ENCODE peak calls at places on chromosomes 4 and X, in four cellular contexts. One of them, this sample, is unnamed.

GRCh38 chrX:84469226-84469625 is 33.0 kb downstream of the HDX start:
- DNase-seq in HepG2: no peak
- DNase-seq in GM12878: no peak
- DNase-seq in K562: no peak
- DNase-seq in this sample: no peak

GRCh38 chrX:139290310-139290709 is 240.2 kb upstream of the F9 start:
- DNase-seq in HepG2: no peak
- DNase-seq in GM12878: peak; percentile 7
- DNase-seq in K562: no peak
- DNase-seq in this sample: no peak

GRCh38 chrX:119624417-119624816 is 18.2 kb upstream of the NKRF start:
- DNase-seq in HepG2: no peak
- DNase-seq in GM12878: no peak
- DNase-seq in K562: no peak
- DNase-seq in this sample: no peak

GRCh38 chrX:40299028-40299479 is 201.3 kb upstream of the BCOR start:
- DNase-seq in HepG2: no peak
- DNase-seq in GM12878: no peak
- DNase-seq in K562: no peak
- DNase-seq in this sample: peak; percentile 26

GRCh38 chr4:10186228-10187214 is 69.9 kb upstream of the WDR1 start:
- DNase-seq in HepG2: no peak
- DNase-seq in GM12878: no peak
- DNase-seq in K562: peak; percentile 62
- DNase-seq in this sample: peak; percentile 18

GRCh38 chr4:139227729-139228404 is 50.8 kb upstream of the ELF2 start:
- DNase-seq in HepG2: peak; percentile 38
- DNase-seq in GM12878: no peak
- DNase-seq in K562: peak; percentile 43
- DNase-seq in this sample: peak; percentile 16

GRCh38 chrX:107691024-107691448 is 62.7 kb downstream of the PRPS1 start:
- DNase-seq in HepG2: no peak
- DNase-seq in GM12878: no peak
- DNase-seq in K562: no peak
- DNase-seq in this sample: no peak

GRCh38 chr4:29900336-29900735 is 819.8 kb upstream of the PCDH7 start:
- DNase-seq in HepG2: no peak
- DNase-seq in GM12878: no peak
- DNase-seq in K562: no peak
- DNase-seq in this sample: no peak

GRCh38 chr4:86451560-86452322 is 91.9 kb upstream of the MAPK10 start:
- DNase-seq in HepG2: no peak
- DNase-seq in GM12878: no peak
- DNase-seq in K562: no peak
- DNase-seq in this sample: no peak

GRCh38 chr4:184444215-184444952 is 30.0 kb downstream of the IRF2 start:
- DNase-seq in HepG2: no peak
- DNase-seq in GM12878: no peak
- DNase-seq in K562: no peak
- DNase-seq in this sample: no peak

GRCh38 chr4:31291238-31291637 is 571.1 kb downstream of the PCDH7 start:
- DNase-seq in HepG2: no peak
- DNase-seq in GM12878: peak; percentile 9
- DNase-seq in K562: no peak
- DNase-seq in this sample: no peak

GRCh38 chr4:7792616-7793015 is 147.0 kb downstream of the AFAP1 start:
- DNase-seq in HepG2: no peak
- DNase-seq in GM12878: no peak
- DNase-seq in K562: no peak
- DNase-seq in this sample: no peak

GRCh38 chr4:1998296-1998695 is 10.5 kb downstream of the NELFA start:
- DNase-seq in HepG2: no peak
- DNase-seq in GM12878: no peak
- DNase-seq in K562: no peak
- DNase-seq in this sample: no peak

GRCh38 chr4:156293657-156294297 is 340.1 kb upstream of the CTSO start:
- DNase-seq in HepG2: no peak
- DNase-seq in GM12878: no peak
- DNase-seq in K562: no peak
- DNase-seq in this sample: no peak

GRCh38 chr4:156295676-156296075 is 342.0 kb upstream of the CTSO start:
- DNase-seq in HepG2: no peak
- DNase-seq in GM12878: no peak
- DNase-seq in K562: no peak
- DNase-seq in this sample: no peak

GRCh38 chr4:156291317-156291716 is 337.7 kb upstream of the CTSO start:
- DNase-seq in HepG2: no peak
- DNase-seq in GM12878: no peak
- DNase-seq in K562: no peak
- DNase-seq in this sample: no peak

GRCh38 chr4:156298230-156298629 is 344.6 kb upstream of the CTSO start:
- DNase-seq in HepG2: no peak
- DNase-seq in GM12878: no peak
- DNase-seq in K562: no peak
- DNase-seq in this sample: no peak

GRCh38 chr4:156294577-156294976 is 340.9 kb upstream of the CTSO start:
- DNase-seq in HepG2: peak; percentile 35
- DNase-seq in GM12878: no peak
- DNase-seq in K562: no peak
- DNase-seq in this sample: peak; percentile 31
- TF ChIP-seq FOXM1 in HepG2: no peak
- TF ChIP-seq FOXM1 in GM12878: no peak
- TF ChIP-seq FOXM1 in K562: no peak
- TF ChIP-seq FOXM1 in this sample: no peak

GRCh38 chr4:146142768-146143167 is 32.8 kb upstream of the LSM6 start:
- DNase-seq in HepG2: no peak
- DNase-seq in GM12878: no peak
- DNase-seq in K562: no peak
- DNase-seq in this sample: no peak
- TF ChIP-seq BHLHE40 in HepG2: no peak
- TF ChIP-seq BHLHE40 in GM12878: no peak
- TF ChIP-seq BHLHE40 in K562: no peak
- TF ChIP-seq BHLHE40 in this sample: no peak

GRCh38 chrX:65488496-65488895 is 46.1 kb downstream of the LAS1L start:
- DNase-seq in HepG2: no peak
- DNase-seq in GM12878: no peak
- DNase-seq in K562: no peak
- DNase-seq in this sample: no peak
- TF ChIP-seq FOXM1 in HepG2: no peak
- TF ChIP-seq FOXM1 in GM12878: no peak
- TF ChIP-seq FOXM1 in K562: no peak
- TF ChIP-seq FOXM1 in this sample: no peak

GRCh38 chrX:15410430-15410829 is 26.2 kb upstream of the VEGFD start:
- DNase-seq in HepG2: no peak
- DNase-seq in GM12878: no peak
- DNase-seq in K562: no peak
- DNase-seq in this sample: no peak

GRCh38 chrX:15401373-15401772 is 17.2 kb upstream of the VEGFD start:
- DNase-seq in HepG2: no peak
- DNase-seq in GM12878: no peak
- DNase-seq in K562: no peak
- DNase-seq in this sample: no peak

GRCh38 chrX:15404712-15405111 is 20.5 kb upstream of the VEGFD start:
- DNase-seq in HepG2: no peak
- DNase-seq in GM12878: no peak
- DNase-seq in K562: no peak
- DNase-seq in this sample: no peak

GRCh38 chrX:15399901-15400500 is 15.8 kb upstream of the VEGFD start:
- DNase-seq in HepG2: peak; percentile 4
- DNase-seq in GM12878: no peak
- DNase-seq in K562: no peak
- DNase-seq in this sample: no peak

DNA sequence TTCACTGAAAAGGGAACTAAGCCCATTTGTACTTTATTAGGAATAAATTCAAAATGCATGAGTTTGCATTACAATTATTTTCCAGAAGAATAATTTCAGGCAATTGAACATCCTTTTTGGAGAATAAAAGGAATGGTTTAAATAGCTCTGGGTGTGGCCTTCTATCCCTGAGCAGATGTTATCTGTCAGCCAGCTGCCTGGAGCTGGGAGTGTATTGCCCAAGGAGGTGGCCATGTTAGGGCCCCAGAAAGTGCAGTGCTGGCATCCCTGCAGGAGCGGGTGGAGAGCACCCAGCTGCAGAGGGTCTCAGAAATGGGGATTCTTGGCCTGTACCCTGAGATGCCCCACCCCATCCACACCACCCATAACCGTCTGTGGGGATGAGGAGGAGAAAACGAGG is 21.6 kb upstream of the VEGFD start:
- DNase-seq in HepG2: no peak
- DNase-seq in GM12878: no peak
- DNase-seq in K562: no peak
- DNase-seq in this sample: no peak
- TF ChIP-seq BHLHE40 in HepG2: no peak
- TF ChIP-seq BHLHE40 in GM12878: no peak
- TF ChIP-seq BHLHE40 in K562: no peak
- TF ChIP-seq BHLHE40 in this sample: no peak

GRCh38 chrX:117610049-117610448 is 506.6 kb downstream of the KLHL13 start:
- DNase-seq in HepG2: no peak
- DNase-seq in GM12878: no peak
- DNase-seq in K562: no peak
- DNase-seq in this sample: no peak

GRCh38 chrX:117607571-117607970 is 509.0 kb downstream of the KLHL13 start:
- DNase-seq in HepG2: no peak
- DNase-seq in GM12878: no peak
- DNase-seq in K562: no peak
- DNase-seq in this sample: no peak

GRCh38 chrX:117610806-117611205 is 505.8 kb downstream of the KLHL13 start:
- DNase-seq in HepG2: no peak
- DNase-seq in GM12878: no peak
- DNase-seq in K562: no peak
- DNase-seq in this sample: no peak
- TF ChIP-seq FOXM1 in HepG2: no peak
- TF ChIP-seq FOXM1 in GM12878: no peak
- TF ChIP-seq FOXM1 in K562: no peak
- TF ChIP-seq FOXM1 in this sample: no peak

This sample was measured in HEK293T.